ENCODE peak calls at places on chromosomes 4 and X, in ten cellular contexts. Z, U, L, F, M, V, E, K, O and T are unnamed samples.

GRCh38 chrX:136147966-136148365 is 633 bp downstream of the FHL1 start:
- DNase-seq in Z (no peak), U (no peak), L (no peak), F (no peak), M (no peak), V (no peak), E (no peak), K (no peak), O (peak), T (no peak)

GRCh38 chr4:107215222-107215621 is 179.1 kb upstream of the DKK2 start:
- DNase-seq in Z (no peak), U (no peak), L (no peak), F (no peak), M (no peak), V (no peak), E (no peak), K (no peak), O (no peak), T (no peak)

GRCh38 chr4:151667025-151667424 is 93.8 kb downstream of the GATB start:
- DNase-seq in Z (no peak), U (no peak), L (no peak), F (no peak), M (no peak), V (no peak), E (no peak), K (no peak), O (no peak), T (no peak)

GRCh38 chr4:80183196-80184052 is 13.9 kb upstream of the PRDM8 start:
- DNase-seq in Z (no peak), U (peak), L (no peak), F (no peak), M (no peak), V (peak), E (no peak), K (peak), O (peak), T (no peak)

GRCh38 chrX:69038826-69039225 is 126.4 kb downstream of the PJA1 start:
- DNase-seq in Z (no peak), U (no peak), L (no peak), F (no peak), M (no peak), V (no peak), E (no peak), K (no peak), O (no peak), T (no peak)

GRCh38 chr4:59540311-59540710 is 1659.8 kb upstream of the ADGRL3 start:
- DNase-seq in Z (no peak), U (no peak), L (no peak), F (no peak), M (no peak), V (no peak), E (no peak), K (no peak), O (no peak), T (no peak)

GRCh38 chr4:38621004-38621684 is 42.9 kb upstream of the KLF3 start:
- DNase-seq in Z (peak), U (peak), L (peak), F (no peak), M (peak), V (no peak), E (peak), K (no peak), O (no peak), T (no peak)

GRCh38 chr4:169158046-169158445 is 112.7 kb downstream of the SH3RF1 start:
- DNase-seq in Z (no peak), U (no peak), L (no peak), F (no peak), M (no peak), V (no peak), E (no peak), K (no peak), O (no peak), T (no peak)

GRCh38 chr4:183256756-183257385 is 63.2 kb downstream of the CLDN22 start:
- DNase-seq in Z (peak), U (peak), L (no peak), F (peak), M (peak), V (peak), E (peak), K (peak), O (no peak), T (peak)

GRCh38 chr4:106421441-106422296 is 53.1 kb upstream of the GIMD1 start:
- DNase-seq in Z (peak), U (peak), L (no peak), F (no peak), M (peak), V (no peak), E (no peak), K (no peak), O (no peak), T (no peak)

GRCh38 chrX:68999351-68999750 is 165.9 kb downstream of the PJA1 start:
- DNase-seq in Z (peak), U (no peak), L (no peak), F (no peak), M (peak), V (no peak), E (no peak), K (no peak), O (no peak), T (peak)

GRCh38 chrX:129876734-129877395 is 29.1 kb upstream of the UTP14A start:
- DNase-seq in Z (peak), U (peak), L (no peak), F (no peak), M (peak), V (no peak), E (no peak), K (no peak), O (no peak), T (peak)

GRCh38 chrX:105837227-105837626 is 14.9 kb downstream of the NRK start:
- DNase-seq in Z (peak), U (peak), L (no peak), F (no peak), M (no peak), V (peak), E (no peak), K (peak), O (peak), T (peak)

GRCh38 chrX:43106009-43106408 is 328.0 kb upstream of the PPP1R2C start:
- DNase-seq in Z (no peak), U (no peak), L (no peak), F (no peak), M (no peak), V (no peak), E (no peak), K (no peak), O (no peak), T (no peak)

GRCh38 chrX:149940015-149940716 is 1.9 kb upstream of the EOLA2 start:
- DNase-seq in Z (peak), U (peak), L (peak), F (peak), M (peak), V (peak), E (peak), K (peak), O (peak), T (peak)

GRCh38 chrX:100648601-100649417 is 4.8 kb downstream of the SRPX2 start:
- DNase-seq in Z (peak), U (peak), L (no peak), F (no peak), M (peak), V (peak), E (no peak), K (no peak), O (no peak), T (no peak)

GRCh38 chr4:40321671-40322131 is 13.4 kb upstream of the CHRNA9 start:
- DNase-seq in Z (peak), U (peak), L (no peak), F (no peak), M (peak), V (no peak), E (no peak), K (peak), O (no peak), T (no peak)
- H3K4me3 ChIP-seq in Z (no peak), U (no peak), L (no peak), F (no peak), M (no peak), V (no peak), E (no peak), K (no peak), O (no peak), T (no peak)

DNA sequence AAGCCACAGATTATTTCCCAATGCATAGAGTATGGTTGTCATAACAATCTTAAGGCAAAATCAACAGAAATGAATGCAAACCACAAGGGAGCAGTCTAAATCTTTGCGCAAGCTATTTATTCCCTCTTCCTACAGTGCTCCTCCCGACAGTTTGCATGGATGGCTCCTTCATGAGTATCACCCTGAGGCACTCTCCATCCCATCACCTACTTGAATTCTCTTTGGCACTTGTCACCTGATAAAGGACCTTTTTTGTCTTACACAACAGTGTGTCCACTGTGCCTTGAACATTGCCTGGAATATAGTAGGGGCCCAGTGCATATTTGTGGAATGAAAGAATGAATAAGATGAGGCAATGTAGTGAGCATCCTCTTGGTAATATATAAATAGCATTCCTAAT is 35.5 kb upstream of the MMAA start:
- DNase-seq in Z (no peak), U (peak), L (no peak), F (no peak), M (no peak), V (no peak), E (no peak), K (no peak), O (no peak), T (no peak)
- H3K4me3 ChIP-seq in Z (no peak), U (no peak), L (no peak), F (no peak), M (no peak), V (no peak), E (no peak), K (no peak), O (no peak), T (no peak)

GRCh38 chr4:54233128-54233696 is 4.1 kb downstream of the PDGFRA start:
- DNase-seq in Z (peak), U (peak), L (peak), F (peak), M (peak), V (peak), E (peak), K (peak), O (peak), T (peak)
- H3K4me3 ChIP-seq in Z (peak), U (peak), L (peak), F (peak), M (peak), V (peak), E (peak), K (peak), O (peak), T (peak)

GRCh38 chrX:49166914-49167739 is 4.6 kb downstream of the MAGIX start:
- DNase-seq in Z (peak), U (peak), L (no peak), F (no peak), M (no peak), V (peak), E (peak), K (peak), O (peak), T (peak)
- H3K4me3 ChIP-seq in Z (peak), U (no peak), L (no peak), F (peak), M (no peak), V (peak), E (peak), K (no peak), O (no peak), T (peak)

DNA sequence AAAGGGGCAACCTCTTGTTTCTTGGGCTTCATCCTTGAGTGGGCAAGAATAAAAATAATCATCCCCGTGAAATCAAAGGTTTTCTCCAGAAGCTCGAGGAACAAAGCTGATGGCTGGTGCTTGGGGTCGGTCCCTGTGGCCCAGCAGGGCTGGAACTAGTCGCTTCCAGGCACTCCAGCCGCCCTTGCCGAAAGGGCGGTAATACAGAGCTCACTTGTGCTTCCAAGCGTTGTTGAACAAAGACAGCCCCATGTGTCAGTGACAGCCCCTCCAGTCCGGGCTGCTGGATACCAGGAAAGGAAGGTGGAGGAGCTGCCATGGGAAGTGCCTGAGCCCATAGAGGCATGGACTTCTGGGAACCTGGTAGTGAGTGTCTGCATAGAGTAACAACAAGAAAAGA is 5.2 kb downstream of the HELT start:
- DNase-seq in Z (no peak), U (no peak), L (no peak), F (no peak), M (no peak), V (no peak), E (no peak), K (no peak), O (no peak), T (no peak)
- H3K4me3 ChIP-seq in Z (no peak), U (no peak), L (no peak), F (no peak), M (no peak), V (no peak), E (no peak), K (no peak), O (no peak), T (no peak)